ENCODE peak calls at places on chromosomes 2 and 18, in nine cellular contexts. Q is fibroblast of lung; M is MM.1S; O is HepG2; K is CD4-positive, CD25-positive, alpha-beta regulatory T cell; J is uterus; F is neuronal stem cell; S is neural progenitor cell; A is tibial artery. G is an unnamed sample. For H3K27me3 and H3K9me3, the result is how much of the 10 kb centered on the place peaks cover.

GRCh38 chr2:151852260-151853069 is 24.2 kb upstream of the ARL5A start:
- DNase-seq in M (no peak), Q (peak), O (no peak), J (no peak), A (no peak), F (no peak), S (no peak), K (no peak), G (no peak)

GRCh38 chr2:26325851-26326250 is 20.1 kb upstream of the SELENOI start:
- DNase-seq in K (no peak), A (no peak), J (no peak), M (no peak), Q (peak), S (no peak), O (no peak), F (no peak), G (no peak)

GRCh38 chr2:202122975-202123765 is 50.1 kb downstream of the KIAA2012 start:
- DNase-seq in O (no peak), S (peak), M (no peak), F (no peak), J (no peak), K (no peak), Q (no peak), A (no peak), G (no peak)

GRCh38 chr2:25131567-25132295 is 36.6 kb downstream of the POMC start:
- DNase-seq in K (peak), S (peak), O (no peak), J (no peak), M (no peak), F (peak), A (no peak), Q (no peak), G (no peak)

GRCh38 chr2:190720276-190720675 is 71.4 kb downstream of the NAB1 start:
- DNase-seq in J (no peak), Q (no peak), M (no peak), F (no peak), O (no peak), S (no peak), K (no peak), A (no peak), G (no peak)

GRCh38 chr18:478679-479078 is 21.8 kb downstream of the COLEC12 start:
- DNase-seq in A (no peak), O (no peak), M (no peak), F (no peak), J (no peak), Q (peak), S (no peak), K (no peak), G (no peak)

GRCh38 chr18:74856967-74857366 is 259.3 kb downstream of the ZNF407 start:
- DNase-seq in K (no peak), M (no peak), F (no peak), Q (no peak), O (no peak), S (no peak), J (no peak), A (no peak), G (no peak)

GRCh38 chr2:72166281-72166680 is 18.6 kb upstream of the CYP26B1 start:
- DNase-seq in J (no peak), S (no peak), K (no peak), O (no peak), A (no peak), F (no peak), M (no peak), Q (no peak), G (no peak)

GRCh38 chr18:41955688-41956087 is 654 bp downstream of the PIK3C3 start:
- DNase-seq in A (no peak), S (no peak), M (no peak), F (no peak), Q (no peak), O (no peak), J (no peak), K (no peak), G (no peak)

GRCh38 chr2:67660871-67661270 is 263.7 kb downstream of the ETAA1 start:
- DNase-seq in Q (no peak), J (no peak), M (no peak), A (no peak), K (no peak), F (no peak), S (no peak), O (no peak), G (no peak)

GRCh38 chr2:7497223-7497622 is 580.0 kb downstream of the RNF144A start:
- DNase-seq in J (no peak), K (no peak), A (no peak), Q (no peak), S (no peak), M (peak), F (no peak), O (no peak), G (no peak)

GRCh38 chr2:64945973-64946736 is 43.0 kb upstream of the SLC1A4 start:
- DNase-seq in A (no peak), S (peak), K (peak), M (peak), O (no peak), J (no peak), Q (no peak), F (no peak), G (peak)

GRCh38 chr2:168974370-168974769 is 56.8 kb downstream of the ABCB11 start:
- DNase-seq in M (no peak), S (no peak), A (no peak), K (peak), F (no peak), O (no peak), Q (no peak), J (no peak), G (no peak)

GRCh38 chr18:54608008-54608642 is 17.1 kb downstream of the DYNAP start:
- DNase-seq in Q (peak), S (no peak), F (no peak), A (no peak), J (no peak), O (no peak), M (no peak), K (no peak), G (no peak)

GRCh38 chr2:12821656-12822055 is 104.9 kb downstream of the TRIB2 start:
- DNase-seq in A (no peak), M (no peak), F (no peak), S (no peak), J (no peak), O (no peak), Q (no peak), K (no peak), G (no peak)

GRCh38 chr2:187552959-187553681 is 1.1 kb downstream of the TFPI start:
- DNase-seq in A (no peak), J (no peak), M (no peak), S (no peak), O (peak), K (peak), F (no peak), Q (peak), G (no peak)

GRCh38 chr2:53286336-53286735 is 481.3 kb upstream of the CHAC2 start:
- DNase-seq in J (no peak), Q (peak), S (no peak), M (no peak), F (no peak), K (no peak), O (no peak), A (no peak), G (no peak)

GRCh38 chr2:62999905-63000304 is 50.7 kb upstream of the OTX1 start:
- DNase-seq in F (no peak), Q (peak), J (no peak), M (no peak), K (no peak), A (peak), S (no peak), O (no peak), G (no peak)

GRCh38 chr18:48942086-48942485 is 8.7 kb downstream of the SMAD7 start:
- DNase-seq in S (no peak), A (no peak), M (peak), F (no peak), K (no peak), Q (no peak), J (no peak), O (no peak), G (no peak)

GRCh38 chr2:215660687-215661086 is 224.8 kb upstream of the FN1 start:
- DNase-seq in A (no peak), J (no peak), Q (peak), M (no peak), O (no peak), K (no peak), F (no peak), S (no peak), G (no peak)

GRCh38 chr2:202317080-202317859 is 51.7 kb downstream of the NOP58 start:
- DNase-seq in J (peak), O (no peak), F (no peak), Q (peak), M (no peak), S (no peak), A (peak), K (no peak), G (peak)

GRCh38 chr2:14288016-14288415 is 344.5 kb upstream of the LRATD1 start:
- DNase-seq in A (no peak), O (no peak), Q (no peak), S (no peak), K (no peak), F (no peak), M (no peak), J (no peak), G (no peak)

GRCh38 chr2:58762176-58762781 is 521.2 kb upstream of the FANCL start:
- DNase-seq in S (peak), M (peak), Q (peak), F (peak), K (peak), A (no peak), O (peak), J (no peak), G (peak)

GRCh38 chr2:167264380-167264779 is 376.1 kb downstream of the XIRP2 start:
- DNase-seq in A (no peak), S (peak), M (peak), F (no peak), O (peak), K (peak), Q (no peak), J (no peak), G (no peak)

GRCh38 chr2:16722121-16722520 is 56.5 kb upstream of the CYRIA start:
- DNase-seq in O (no peak), S (no peak), M (no peak), A (no peak), Q (no peak), K (no peak), F (no peak), J (no peak), G (no peak)

GRCh38 chr2:17813742-17814458 is 2.4 kb upstream of the MSGN1 start:
- DNase-seq in A (no peak), J (peak), S (no peak), F (no peak), K (no peak), Q (peak), M (peak), O (no peak), G (peak)

GRCh38 chr18:48039769-48040215 is 109.3 kb upstream of the SMAD2 start:
- DNase-seq in M (no peak), K (no peak), F (no peak), S (no peak), J (no peak), A (peak), O (no peak), Q (no peak), G (no peak)

GRCh38 chr18:53991202-53991601 is 233.3 kb downstream of the MBD2 start:
- DNase-seq in M (no peak), Q (peak), J (no peak), A (no peak), K (no peak), O (peak), F (no peak), S (no peak), G (peak)

GRCh38 chr2:54394392-54394791 is 61.7 kb upstream of the SPTBN1 start:
- DNase-seq in S (no peak), M (no peak), J (no peak), F (no peak), K (peak), O (no peak), Q (no peak), A (no peak), G (no peak)

GRCh38 chr2:191533693-191534175 is 144.2 kb upstream of the NABP1 start:
- DNase-seq in O (no peak), K (no peak), F (no peak), S (no peak), J (no peak), Q (no peak), M (no peak), A (no peak), G (no peak)

GRCh38 chr18:9894454-9895068 is 8.8 kb downstream of the TXNDC2 start:
- DNase-seq in F (no peak), K (peak), O (no peak), Q (no peak), M (no peak), A (no peak), S (no peak), J (no peak), G (no peak)

GRCh38 chr2:119544075-119545031 is at the start of gene CFAP221:
- DNase-seq in F (peak), M (peak), J (peak), O (peak), S (peak), Q (peak), K (peak), A (peak), G (peak)
- H3K27me3 ChIP-seq in F (under half), M (under half), J (under half), O (under half), S (under half), Q (under half), K (under half), A (under half), G (under half)

GRCh38 chr2:129744141-129744540 is 235.3 kb upstream of the RAB6C start:
- DNase-seq in J (no peak), A (no peak), O (no peak), M (no peak), Q (no peak), S (no peak), K (no peak), F (no peak), G (no peak)

GRCh38 chr2:129741165-129741564 is 238.3 kb upstream of the RAB6C start:
- DNase-seq in O (no peak), J (no peak), F (no peak), Q (no peak), M (no peak), A (no peak), K (no peak), S (no peak), G (no peak)

GRCh38 chr2:129740504-129740903 is 239.0 kb upstream of the RAB6C start:
- DNase-seq in A (no peak), Q (no peak), S (no peak), K (no peak), M (no peak), O (no peak), F (no peak), J (no peak), G (no peak)

GRCh38 chr2:129742415-129742814 is 237.1 kb upstream of the RAB6C start:
- DNase-seq in K (no peak), S (no peak), A (no peak), O (no peak), M (no peak), J (no peak), F (no peak), Q (no peak), G (no peak)

GRCh38 chr2:129741623-129742022 is 237.8 kb upstream of the RAB6C start:
- DNase-seq in Q (no peak), J (no peak), A (no peak), M (no peak), O (no peak), F (no peak), S (no peak), K (no peak), G (no peak)
- H3K4me3 ChIP-seq in Q (no peak), J (no peak), A (no peak), M (no peak), O (no peak), F (no peak), S (no peak), K (no peak), G (no peak)

GRCh38 chr2:240527153-240527750 is 30.5 kb downstream of the ANKMY1 start:
- DNase-seq in F (no peak), S (no peak), A (no peak), Q (no peak), O (no peak), K (no peak), J (no peak), M (no peak), G (no peak)
- H3K9me3 ChIP-seq in F (under half), S (under half), A (under half), Q (under half), O (under half), K (under half), J (under half), M (under half), G (under half)

GRCh38 chr2:231992888-231993287 is 31.4 kb downstream of the DIS3L2 start:
- DNase-seq in F (no peak), K (no peak), M (no peak), O (no peak), A (no peak), J (no peak), S (no peak), Q (no peak), G (no peak)

GRCh38 chr2:231996797-231997555 is 35.5 kb downstream of the DIS3L2 start:
- DNase-seq in F (no peak), K (no peak), M (no peak), A (no peak), S (no peak), J (no peak), Q (no peak), O (no peak), G (no peak)

GRCh38 chr2:232001073-232001472 is 39.6 kb downstream of the DIS3L2 start:
- DNase-seq in F (no peak), J (no peak), O (no peak), M (no peak), Q (no peak), A (no peak), S (no peak), K (no peak), G (no peak)

GRCh38 chr2:232000439-232000838 is 38.9 kb downstream of the DIS3L2 start:
- DNase-seq in S (no peak), F (no peak), K (no peak), J (no peak), M (no peak), A (no peak), Q (no peak), O (no peak), G (no peak)

DNA sequence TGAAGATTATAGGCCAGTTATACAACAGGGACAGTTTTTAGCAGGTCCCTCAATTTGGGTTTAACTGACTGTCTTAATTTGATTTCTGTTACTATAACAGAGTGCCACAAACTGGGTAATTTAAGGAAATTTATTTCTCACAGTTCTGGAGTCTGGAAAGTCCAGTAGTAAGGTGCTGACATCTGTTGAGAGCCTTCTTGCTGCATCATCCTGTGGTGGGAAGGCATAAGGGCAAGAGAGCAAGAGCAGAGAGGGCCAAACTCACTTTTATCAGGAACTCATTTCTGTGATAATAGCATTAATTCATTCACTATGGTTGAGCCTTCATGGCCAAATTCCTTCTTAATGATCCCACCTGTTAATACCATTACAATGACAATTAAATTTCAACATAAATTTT is 36.5 kb downstream of the DIS3L2 start:
- DNase-seq in F (no peak), K (no peak), J (no peak), A (no peak), Q (no peak), S (no peak), M (no peak), O (no peak), G (no peak)
- H3K27me3 ChIP-seq in F (under half), K (under half), J (under half), A (under half), Q (under half), S (under half), M (under half), O (under half), G (under half)

GRCh38 chr2:240560084-240560479 is at the start of gene DUSP28:
- DNase-seq in O (peak), S (peak), A (peak), J (peak), K (peak), M (peak), Q (peak), F (peak), G (peak)

GRCh38 chr2:240557101-240557751 is 562 bp downstream of the ANKMY1 start:
- DNase-seq in S (peak), J (no peak), Q (no peak), K (no peak), M (no peak), F (no peak), O (no peak), A (no peak), G (peak)

GRCh38 chr2:240559271-240559670 is 886 bp upstream of the DUSP28 start:
- DNase-seq in M (no peak), J (no peak), F (no peak), Q (no peak), S (no peak), O (no peak), K (no peak), A (no peak), G (no peak)

GRCh38 chr2:240557808-240558207 is at the start of gene ANKMY1:
- DNase-seq in S (peak), J (no peak), A (peak), F (peak), Q (peak), K (peak), M (no peak), O (no peak), G (peak)

DNA sequence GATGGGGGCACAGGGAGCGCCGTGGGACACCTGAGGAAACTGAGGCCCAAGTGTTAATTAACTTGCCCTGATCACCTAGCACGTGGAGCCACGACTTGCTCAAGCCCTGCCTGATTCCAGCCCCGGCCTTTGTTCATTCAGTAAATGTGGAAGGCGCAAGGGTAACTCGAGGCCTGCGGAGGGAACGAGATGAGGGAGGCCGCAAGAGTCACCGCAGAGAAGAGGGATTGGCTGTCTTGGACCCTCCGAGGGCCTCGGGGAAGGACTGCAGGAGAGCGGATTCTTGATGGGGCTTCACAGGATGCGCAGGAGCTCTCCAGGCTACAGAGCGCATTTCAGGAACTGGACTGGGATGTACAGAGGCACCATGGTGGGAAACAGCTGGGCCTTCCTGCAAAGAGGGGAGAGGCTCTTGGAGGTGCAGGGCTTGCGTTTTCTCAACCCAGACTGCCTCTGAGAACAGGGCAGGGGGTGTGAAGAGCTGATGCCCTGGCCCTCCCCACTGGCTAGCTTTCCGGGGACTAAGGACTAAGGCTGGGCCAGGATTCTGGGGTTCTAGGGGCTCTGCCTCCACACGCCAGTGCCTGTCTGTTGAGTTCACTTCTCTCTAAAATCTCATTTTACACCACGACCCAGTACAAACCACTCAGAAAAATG is 569 bp upstream of the ANKMY1 start:
- DNase-seq in J (no peak), S (peak), A (no peak), O (no peak), F (no peak), M (no peak), Q (no peak), K (no peak), G (no peak)
- H3K4me3 ChIP-seq in J (no peak), S (peak), A (peak), O (no peak), F (peak), M (no peak), Q (no peak), K (peak), G (no peak)

DNA sequence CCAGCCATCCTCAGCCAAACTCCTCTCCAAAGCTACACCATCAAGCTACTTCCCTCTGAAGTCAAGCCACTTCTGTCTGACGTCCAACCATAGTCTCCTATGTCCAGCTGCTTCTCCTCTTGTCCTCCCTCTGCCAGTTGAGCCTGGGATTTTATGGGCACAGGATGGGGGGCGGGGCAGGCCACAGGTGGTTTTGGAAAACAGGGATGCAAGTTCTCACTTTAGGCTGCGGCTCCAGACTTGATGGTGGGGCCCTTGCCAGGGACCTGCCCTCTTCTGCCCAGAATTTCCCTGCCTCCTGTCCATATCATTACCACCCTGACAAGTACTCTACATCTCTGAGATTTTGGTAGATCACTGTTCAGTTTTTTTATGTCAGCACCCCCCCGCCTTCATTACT is 41.6 kb downstream of the TEX51 start:
- DNase-seq in K (no peak), Q (no peak), A (no peak), J (no peak), O (no peak), S (no peak), F (no peak), M (no peak), G (no peak)
- H3K9me3 ChIP-seq in K (under half), Q (under half), A (under half), J (under half), O (under half), S (under half), F (under half), M (under half), G (under half)

G was measured in SJSA1.